ENCODE peak calls at places on chromosomes 11 and 22, in five cellular contexts. One of them, this sample, is unnamed.

GRCh38 chr11:3217751-3218482 is 696 bp downstream of the MRGPRG start:
- DNase-seq in mammary epithelial cell: no peak
- DNase-seq in Peyer's patch: no peak
- DNase-seq in choroid plexus epithelial cell: no peak
- DNase-seq in psoas muscle: no peak
- DNase-seq in this sample: no peak

GRCh38 chr11:95671768-95672167 is 117.8 kb downstream of the FAM76B start:
- DNase-seq in psoas muscle: no peak
- DNase-seq in choroid plexus epithelial cell: peak; percentile 12
- DNase-seq in Peyer's patch: no peak
- DNase-seq in mammary epithelial cell: no peak
- DNase-seq in this sample: no peak

GRCh38 chr11:128327274-128327673 is 260.1 kb downstream of the ETS1 start:
- DNase-seq in mammary epithelial cell: no peak
- DNase-seq in choroid plexus epithelial cell: no peak
- DNase-seq in Peyer's patch: no peak
- DNase-seq in psoas muscle: no peak
- DNase-seq in this sample: no peak

GRCh38 chr11:8717876-8718753 is 35.5 kb downstream of the RPL27A start:
- DNase-seq in mammary epithelial cell: peak; percentile 33
- DNase-seq in Peyer's patch: no peak
- DNase-seq in choroid plexus epithelial cell: peak; percentile 92
- DNase-seq in psoas muscle: peak; percentile 56
- DNase-seq in this sample: peak; percentile 89

GRCh38 chr11:101738494-101738893 is 154.7 kb upstream of the TRPC6 start:
- DNase-seq in psoas muscle: no peak
- DNase-seq in Peyer's patch: no peak
- DNase-seq in mammary epithelial cell: no peak
- DNase-seq in choroid plexus epithelial cell: no peak
- DNase-seq in this sample: no peak

GRCh38 chr11:121249039-121249663 is 43.4 kb upstream of the SC5D start:
- DNase-seq in Peyer's patch: no peak
- DNase-seq in psoas muscle: no peak
- DNase-seq in choroid plexus epithelial cell: peak; percentile 57
- DNase-seq in mammary epithelial cell: peak; percentile 79
- DNase-seq in this sample: peak; percentile 73

GRCh38 chr22:25843660-25844275 is 101.8 kb downstream of the MYO18B start:
- DNase-seq in mammary epithelial cell: no peak
- DNase-seq in Peyer's patch: no peak
- DNase-seq in choroid plexus epithelial cell: no peak
- DNase-seq in psoas muscle: no peak
- DNase-seq in this sample: no peak

GRCh38 chr11:73386026-73386425 is 9.8 kb downstream of the RELT start:
- DNase-seq in choroid plexus epithelial cell: no peak
- DNase-seq in mammary epithelial cell: no peak
- DNase-seq in psoas muscle: no peak
- DNase-seq in Peyer's patch: peak; percentile 75
- DNase-seq in this sample: no peak

GRCh38 chr22:29315286-29316195 is at the start of gene RASL10A:
- DNase-seq in choroid plexus epithelial cell: no peak
- DNase-seq in psoas muscle: no peak
- DNase-seq in mammary epithelial cell: peak; percentile 12
- DNase-seq in Peyer's patch: no peak
- DNase-seq in this sample: no peak

GRCh38 chr11:2570211-2570811 is 125.5 kb downstream of the KCNQ1 start:
- DNase-seq in mammary epithelial cell: no peak
- DNase-seq in psoas muscle: peak; percentile 4
- DNase-seq in choroid plexus epithelial cell: no peak
- DNase-seq in Peyer's patch: no peak
- DNase-seq in this sample: no peak

DNA sequence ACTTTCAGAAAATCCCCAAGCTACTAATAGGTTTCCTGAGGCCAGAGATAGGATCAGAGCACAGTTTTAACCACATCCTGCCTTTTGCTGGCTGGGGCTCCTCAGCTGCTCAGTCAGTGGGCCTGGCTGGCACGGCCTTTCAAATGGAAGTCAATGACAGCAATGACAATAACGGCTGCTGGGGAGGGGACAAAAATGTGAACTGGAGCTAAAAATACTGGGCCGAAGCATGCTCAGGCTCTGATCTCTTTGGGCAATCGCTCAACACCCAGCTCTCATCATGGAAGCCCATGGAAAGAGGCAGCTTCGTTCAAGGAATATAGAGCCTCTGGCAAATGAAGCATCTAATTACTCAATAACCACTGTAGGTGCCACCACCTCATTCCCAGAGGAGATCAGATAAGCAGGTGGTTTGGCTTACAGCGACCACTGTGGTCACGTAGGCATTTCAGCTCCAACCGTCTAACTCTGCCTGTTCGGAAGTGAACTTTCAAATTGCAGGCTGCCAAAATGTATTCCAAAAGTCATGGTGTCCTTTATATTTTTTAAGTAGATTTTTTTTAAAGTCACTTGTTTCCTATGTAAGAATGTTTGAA is 14.3 kb downstream of the WT1 start:
- DNase-seq in choroid plexus epithelial cell: no peak
- DNase-seq in psoas muscle: no peak
- DNase-seq in mammary epithelial cell: peak; percentile 43
- DNase-seq in Peyer's patch: no peak
- DNase-seq in this sample: no peak
- H3K4me3 ChIP-seq in choroid plexus epithelial cell: no peak overlapping the region
- H3K4me3 ChIP-seq in psoas muscle: no peak overlapping the region
- H3K4me3 ChIP-seq in mammary epithelial cell: no peak overlapping the region
- H3K4me3 ChIP-seq in Peyer's patch: no peak overlapping the region
- H3K4me3 ChIP-seq in this sample: no peak overlapping the region

DNA sequence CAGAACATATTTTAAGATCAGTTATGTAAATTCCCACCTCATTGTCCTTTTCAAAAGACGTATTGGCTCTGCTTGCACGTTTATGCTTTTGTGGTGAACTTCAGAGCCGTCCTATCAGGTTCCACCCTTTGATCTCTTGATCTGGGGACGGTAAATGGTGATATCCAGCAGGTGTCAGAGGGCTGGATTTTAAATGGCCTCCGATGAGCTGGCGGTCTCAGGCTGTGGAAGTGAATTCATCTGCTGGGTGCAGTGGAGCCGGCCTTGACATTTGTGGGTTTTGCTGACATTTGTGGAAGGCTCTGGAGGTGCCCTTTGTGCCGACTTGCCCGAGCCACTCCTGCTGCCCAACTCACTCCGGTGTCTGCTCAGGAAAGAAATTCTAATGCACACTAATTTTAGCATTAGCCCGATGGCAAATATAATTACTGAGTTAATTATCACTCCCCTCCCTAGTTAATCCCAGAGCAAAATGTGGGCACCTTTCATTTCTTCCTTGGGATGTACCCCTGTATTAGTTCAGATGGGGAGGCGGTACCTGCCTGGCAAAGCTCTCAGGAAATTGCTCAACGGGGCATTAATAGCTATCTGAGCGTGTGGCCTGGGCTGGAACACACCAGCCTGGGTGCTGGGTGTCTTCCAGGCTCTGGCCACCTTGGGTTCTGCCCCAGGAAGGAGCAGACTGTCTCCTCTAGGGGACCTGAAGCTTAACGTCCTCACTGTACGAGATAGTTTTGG is 9.1 kb downstream of the LRP5 start:
- DNase-seq in Peyer's patch: peak; percentile 62
- DNase-seq in mammary epithelial cell: peak; percentile 55
- DNase-seq in psoas muscle: no peak
- DNase-seq in choroid plexus epithelial cell: no peak
- DNase-seq in this sample: no peak
- H3K4me3 ChIP-seq in Peyer's patch: no peak overlapping the region
- H3K4me3 ChIP-seq in mammary epithelial cell: no peak overlapping the region
- H3K4me3 ChIP-seq in psoas muscle: no peak overlapping the region
- H3K4me3 ChIP-seq in choroid plexus epithelial cell: no peak overlapping the region
- H3K4me3 ChIP-seq in this sample: no peak overlapping the region

GRCh38 chr11:70445605-70446004 is 47.3 kb downstream of the CTTN start:
- DNase-seq in psoas muscle: no peak
- DNase-seq in mammary epithelial cell: no peak
- DNase-seq in choroid plexus epithelial cell: no peak
- DNase-seq in Peyer's patch: no peak
- DNase-seq in this sample: no peak
- H3K4me3 ChIP-seq in psoas muscle: no peak overlapping the region
- H3K4me3 ChIP-seq in mammary epithelial cell: no peak overlapping the region
- H3K4me3 ChIP-seq in choroid plexus epithelial cell: no peak overlapping the region
- H3K4me3 ChIP-seq in Peyer's patch: no peak overlapping the region
- H3K4me3 ChIP-seq in this sample: no peak overlapping the region

GRCh38 chr22:45306139-45306538 is 3.6 kb upstream of the FAM118A start:
- DNase-seq in mammary epithelial cell: no peak
- DNase-seq in choroid plexus epithelial cell: no peak
- DNase-seq in Peyer's patch: no peak
- DNase-seq in psoas muscle: no peak
- DNase-seq in this sample: no peak

GRCh38 chr22:45309422-45310227 is at the start of gene FAM118A:
- DNase-seq in psoas muscle: peak; percentile 93
- DNase-seq in mammary epithelial cell: peak; percentile 94
- DNase-seq in Peyer's patch: peak; percentile 97
- DNase-seq in choroid plexus epithelial cell: peak; percentile 93
- DNase-seq in this sample: peak; percentile 93

GRCh38 chr22:45311033-45311531 is 1.3 kb downstream of the FAM118A start:
- DNase-seq in mammary epithelial cell: no peak
- DNase-seq in psoas muscle: no peak
- DNase-seq in choroid plexus epithelial cell: no peak
- DNase-seq in Peyer's patch: no peak
- DNase-seq in this sample: no peak

GRCh38 chr22:45310331-45311032 is 748 bp downstream of the FAM118A start:
- DNase-seq in mammary epithelial cell: no peak
- DNase-seq in psoas muscle: no peak
- DNase-seq in choroid plexus epithelial cell: no peak
- DNase-seq in Peyer's patch: peak; percentile 55
- DNase-seq in this sample: no peak

GRCh38 chr22:45308624-45309421 is 911 bp upstream of the FAM118A start:
- DNase-seq in psoas muscle: no peak
- DNase-seq in choroid plexus epithelial cell: no peak
- DNase-seq in mammary epithelial cell: no peak
- DNase-seq in Peyer's patch: peak; percentile 62
- DNase-seq in this sample: no peak
- H3K4me3 ChIP-seq in psoas muscle: peak overlapping the region; percentile 99
- H3K4me3 ChIP-seq in choroid plexus epithelial cell: peak overlapping the region; percentile 81
- H3K4me3 ChIP-seq in mammary epithelial cell: peak overlapping the region; percentile 52
- H3K4me3 ChIP-seq in Peyer's patch: peak overlapping the region; percentile 99
- H3K4me3 ChIP-seq in this sample: peak overlapping the region; percentile 35

GRCh38 chr11:14339356-14339755 is 19.6 kb downstream of the RRAS2 start:
- DNase-seq in mammary epithelial cell: no peak
- DNase-seq in psoas muscle: no peak
- DNase-seq in choroid plexus epithelial cell: no peak
- DNase-seq in Peyer's patch: no peak
- DNase-seq in this sample: no peak

GRCh38 chr11:14334893-14335292 is 24.1 kb downstream of the RRAS2 start:
- DNase-seq in psoas muscle: no peak
- DNase-seq in Peyer's patch: no peak
- DNase-seq in choroid plexus epithelial cell: no peak
- DNase-seq in mammary epithelial cell: no peak
- DNase-seq in this sample: no peak

GRCh38 chr11:14336507-14337503 is 22.2 kb downstream of the RRAS2 start:
- DNase-seq in choroid plexus epithelial cell: peak; percentile 96
- DNase-seq in psoas muscle: no peak
- DNase-seq in Peyer's patch: no peak
- DNase-seq in mammary epithelial cell: peak; percentile 100
- DNase-seq in this sample: peak; percentile 92

GRCh38 chr11:14334193-14334592 is 24.8 kb downstream of the RRAS2 start:
- DNase-seq in mammary epithelial cell: no peak
- DNase-seq in Peyer's patch: no peak
- DNase-seq in psoas muscle: no peak
- DNase-seq in choroid plexus epithelial cell: no peak
- DNase-seq in this sample: no peak

GRCh38 chr11:14335712-14336111 is 23.3 kb downstream of the RRAS2 start:
- DNase-seq in choroid plexus epithelial cell: no peak
- DNase-seq in Peyer's patch: no peak
- DNase-seq in psoas muscle: no peak
- DNase-seq in mammary epithelial cell: no peak
- DNase-seq in this sample: no peak
- H3K4me3 ChIP-seq in choroid plexus epithelial cell: peak overlapping the region; percentile 17
- H3K4me3 ChIP-seq in Peyer's patch: no peak overlapping the region
- H3K4me3 ChIP-seq in psoas muscle: no peak overlapping the region
- H3K4me3 ChIP-seq in mammary epithelial cell: peak overlapping the region; percentile 46
- H3K4me3 ChIP-seq in this sample: peak overlapping the region; percentile 12

DNA sequence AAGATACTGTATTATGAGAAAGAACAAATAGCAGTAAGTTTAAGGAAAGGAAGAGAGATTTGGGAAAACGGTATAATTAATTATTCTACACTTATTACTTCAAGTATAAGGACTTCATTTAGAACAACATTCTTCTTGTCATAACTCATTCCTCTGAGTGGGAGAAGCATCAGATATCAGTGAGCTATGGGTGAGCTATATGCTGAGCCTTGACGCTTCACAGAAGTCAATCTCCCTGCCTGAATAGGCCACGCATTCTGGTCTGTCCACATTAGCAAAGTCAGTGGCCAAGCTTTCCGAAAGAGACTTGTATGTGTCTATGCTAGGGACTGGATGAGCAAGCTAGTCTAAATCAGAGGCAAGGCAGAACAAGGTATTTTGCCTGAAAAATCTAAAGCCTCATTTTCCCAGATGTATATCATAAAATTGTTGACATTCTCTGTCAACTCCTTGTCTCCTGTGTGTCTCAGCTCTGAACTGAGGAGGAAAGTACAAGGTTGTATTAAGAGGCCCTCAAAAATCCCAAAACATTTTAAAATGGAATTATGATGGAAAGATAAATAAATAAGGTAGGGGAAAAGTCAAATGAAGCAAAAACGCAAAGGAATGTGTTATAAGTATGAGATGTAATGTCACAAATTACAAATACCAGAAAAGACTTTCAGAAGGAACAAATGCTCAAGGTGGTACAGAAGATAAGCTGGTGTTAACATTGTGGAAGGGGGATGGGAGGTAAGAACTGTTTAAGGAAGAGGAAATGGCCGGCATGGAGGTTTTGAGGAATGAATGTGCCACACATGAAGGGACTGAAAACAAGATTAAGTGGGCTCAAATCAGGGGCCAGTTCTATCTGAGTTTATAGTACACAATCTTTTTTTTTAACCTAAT is 1.4 kb downstream of the OR52N2 start:
- DNase-seq in mammary epithelial cell: no peak
- DNase-seq in choroid plexus epithelial cell: no peak
- DNase-seq in psoas muscle: no peak
- DNase-seq in Peyer's patch: no peak
- DNase-seq in this sample: no peak
- H3K4me3 ChIP-seq in mammary epithelial cell: no peak overlapping the region
- H3K4me3 ChIP-seq in choroid plexus epithelial cell: no peak overlapping the region
- H3K4me3 ChIP-seq in psoas muscle: no peak overlapping the region
- H3K4me3 ChIP-seq in Peyer's patch: no peak overlapping the region
- H3K4me3 ChIP-seq in this sample: no peak overlapping the region

This sample was measured in astrocyte of the spinal cord.